ENCODE peak calls at places on chromosomes 4 and X, in six cellular contexts. One of them, this sample, is unnamed.

GRCh38 chrX:78024349-78025108 is 55.1 kb upstream of the PGAM4 start:
- DNase-seq in heart right ventricle: peak; percentile 8
- DNase-seq in mesothelial cell of epicardium: no peak
- DNase-seq in sigmoid colon: no peak
- DNase-seq in prostate gland: no peak
- DNase-seq in hepatocyte: peak; percentile 10
- DNase-seq in this sample: peak; percentile 20

GRCh38 chr4:140497776-140498636 is at the start of gene MGAT4D:
- DNase-seq in mesothelial cell of epicardium: peak; percentile 21
- DNase-seq in sigmoid colon: no peak
- DNase-seq in hepatocyte: peak; percentile 26
- DNase-seq in prostate gland: no peak
- DNase-seq in heart right ventricle: peak; percentile 8
- DNase-seq in this sample: no peak

GRCh38 chr4:150501983-150502382 is 80.0 kb upstream of the MAB21L2 start:
- DNase-seq in heart right ventricle: no peak
- DNase-seq in sigmoid colon: no peak
- DNase-seq in mesothelial cell of epicardium: no peak
- DNase-seq in hepatocyte: no peak
- DNase-seq in prostate gland: no peak
- DNase-seq in this sample: no peak

GRCh38 chr4:107380836-107381438 is 339.1 kb downstream of the PAPSS1 start:
- DNase-seq in prostate gland: no peak
- DNase-seq in hepatocyte: no peak
- DNase-seq in sigmoid colon: no peak
- DNase-seq in mesothelial cell of epicardium: no peak
- DNase-seq in heart right ventricle: no peak
- DNase-seq in this sample: no peak

GRCh38 chrX:114465689-114466088 is 118.2 kb upstream of the HTR2C start:
- DNase-seq in prostate gland: no peak
- DNase-seq in sigmoid colon: no peak
- DNase-seq in mesothelial cell of epicardium: no peak
- DNase-seq in heart right ventricle: no peak
- DNase-seq in hepatocyte: no peak
- DNase-seq in this sample: no peak

GRCh38 chrX:49179358-49179757 is 6.8 kb downstream of the PRICKLE3 start:
- DNase-seq in hepatocyte: no peak
- DNase-seq in mesothelial cell of epicardium: no peak
- DNase-seq in prostate gland: no peak
- DNase-seq in heart right ventricle: no peak
- DNase-seq in sigmoid colon: no peak
- DNase-seq in this sample: no peak

GRCh38 chr4:75662626-75663025 is 10.6 kb downstream of the G3BP2 start:
- DNase-seq in mesothelial cell of epicardium: no peak
- DNase-seq in heart right ventricle: no peak
- DNase-seq in hepatocyte: no peak
- DNase-seq in prostate gland: no peak
- DNase-seq in sigmoid colon: no peak
- DNase-seq in this sample: no peak

GRCh38 chr4:147594107-147594506 is 23.1 kb upstream of the TMEM184C start:
- DNase-seq in sigmoid colon: no peak
- DNase-seq in heart right ventricle: no peak
- DNase-seq in mesothelial cell of epicardium: no peak
- DNase-seq in hepatocyte: no peak
- DNase-seq in prostate gland: no peak
- DNase-seq in this sample: no peak

GRCh38 chr4:94803181-94803580 is 45.4 kb downstream of the BMPR1B start:
- DNase-seq in hepatocyte: no peak
- DNase-seq in heart right ventricle: no peak
- DNase-seq in sigmoid colon: no peak
- DNase-seq in mesothelial cell of epicardium: no peak
- DNase-seq in prostate gland: no peak
- DNase-seq in this sample: no peak

GRCh38 chr4:165612936-165613335 is 234.1 kb downstream of the CPE start:
- DNase-seq in mesothelial cell of epicardium: no peak
- DNase-seq in prostate gland: no peak
- DNase-seq in hepatocyte: no peak
- DNase-seq in heart right ventricle: no peak
- DNase-seq in sigmoid colon: no peak
- DNase-seq in this sample: no peak

GRCh38 chr4:140019619-140020367 is 134.2 kb downstream of the MAML3 start:
- DNase-seq in sigmoid colon: no peak
- DNase-seq in heart right ventricle: no peak
- DNase-seq in prostate gland: no peak
- DNase-seq in mesothelial cell of epicardium: no peak
- DNase-seq in hepatocyte: peak; percentile 58
- DNase-seq in this sample: no peak

GRCh38 chr4:110631582-110632505 is 9.0 kb upstream of the PITX2 start:
- DNase-seq in prostate gland: peak; percentile 44
- DNase-seq in heart right ventricle: peak; percentile 52
- DNase-seq in hepatocyte: peak; percentile 93
- DNase-seq in sigmoid colon: peak; percentile 76
- DNase-seq in mesothelial cell of epicardium: peak; percentile 80
- DNase-seq in this sample: no peak
- TF ChIP-seq CTCF in prostate gland: peak; percentile 21
- TF ChIP-seq CTCF in heart right ventricle: peak; percentile 64
- TF ChIP-seq CTCF in hepatocyte: peak; percentile 99
- TF ChIP-seq CTCF in sigmoid colon: peak; percentile 53
- TF ChIP-seq CTCF in mesothelial cell of epicardium: peak; percentile 85
- TF ChIP-seq CTCF in this sample: peak; percentile 71

DNA sequence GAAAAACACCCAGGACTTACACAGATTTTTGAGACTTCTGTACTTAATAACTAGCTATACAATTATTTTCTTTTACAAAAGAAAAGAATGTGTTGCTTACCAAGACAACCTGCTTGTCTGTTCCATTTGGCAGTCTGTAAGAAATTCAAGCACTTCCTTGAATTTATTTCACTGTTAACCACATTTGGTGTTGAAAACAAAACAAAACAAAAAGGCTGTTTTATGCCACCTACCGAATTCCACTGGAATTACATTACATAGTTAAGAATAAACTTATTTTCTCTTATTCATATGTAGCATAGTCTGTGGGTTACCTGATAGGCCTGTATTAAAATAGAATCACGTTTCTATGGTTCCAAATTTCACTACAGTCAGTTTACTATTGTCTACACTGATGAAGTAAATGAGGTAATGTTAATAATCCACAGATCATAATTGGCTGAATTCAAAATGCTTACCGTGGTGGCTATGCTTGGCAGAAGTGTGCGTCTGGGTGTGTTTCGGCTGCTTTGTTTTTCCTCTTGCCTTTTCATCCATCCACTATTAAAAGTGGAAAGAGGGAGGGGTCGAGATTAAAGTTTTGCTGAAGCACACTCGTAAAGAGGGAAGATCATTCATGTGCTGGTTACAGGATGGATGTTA is at the start of gene TLR1:
- DNase-seq in sigmoid colon: no peak
- DNase-seq in prostate gland: no peak
- DNase-seq in hepatocyte: peak; percentile 46
- DNase-seq in mesothelial cell of epicardium: no peak
- DNase-seq in heart right ventricle: no peak
- DNase-seq in this sample: no peak
- TF ChIP-seq CTCF in sigmoid colon: peak; percentile 57
- TF ChIP-seq CTCF in prostate gland: no peak
- TF ChIP-seq CTCF in hepatocyte: peak; percentile 58
- TF ChIP-seq CTCF in mesothelial cell of epicardium: peak; percentile 77
- TF ChIP-seq CTCF in heart right ventricle: peak; percentile 66
- TF ChIP-seq CTCF in this sample: peak; percentile 51

DNA sequence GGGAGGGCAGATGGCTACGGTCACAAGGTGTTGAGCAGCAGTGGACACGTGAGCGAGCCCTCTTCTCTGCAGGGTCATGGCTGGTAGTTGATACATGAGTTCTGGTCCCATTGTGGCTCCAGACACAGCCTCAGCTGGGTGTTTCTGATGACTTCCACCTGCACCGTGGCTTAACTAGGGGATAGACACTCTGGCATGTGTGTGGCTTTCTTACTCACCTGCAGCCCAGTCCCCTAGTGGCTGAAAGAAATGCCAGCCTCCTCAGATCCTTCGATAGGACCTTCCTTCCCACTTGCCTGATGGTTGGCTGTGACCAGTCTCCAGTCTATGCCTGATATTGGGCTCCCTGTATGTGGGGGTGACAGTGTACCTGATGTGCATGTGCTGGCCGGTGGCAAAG is 5.0 kb downstream of the GPR78 start:
- DNase-seq in hepatocyte: no peak
- DNase-seq in sigmoid colon: peak; percentile 20
- DNase-seq in prostate gland: no peak
- DNase-seq in mesothelial cell of epicardium: no peak
- DNase-seq in heart right ventricle: no peak
- DNase-seq in this sample: peak; percentile 39
- TF ChIP-seq CTCF in hepatocyte: no peak
- TF ChIP-seq CTCF in sigmoid colon: no peak
- TF ChIP-seq CTCF in prostate gland: no peak
- TF ChIP-seq CTCF in mesothelial cell of epicardium: peak; percentile 16
- TF ChIP-seq CTCF in heart right ventricle: no peak
- TF ChIP-seq CTCF in this sample: no peak

GRCh38 chr4:55004831-55005230 is 120.6 kb downstream of the KDR start:
- DNase-seq in heart right ventricle: no peak
- DNase-seq in mesothelial cell of epicardium: no peak
- DNase-seq in prostate gland: no peak
- DNase-seq in sigmoid colon: no peak
- DNase-seq in hepatocyte: no peak
- DNase-seq in this sample: peak; percentile 27

GRCh38 chr4:55005910-55006309 is 119.5 kb downstream of the KDR start:
- DNase-seq in heart right ventricle: no peak
- DNase-seq in prostate gland: no peak
- DNase-seq in sigmoid colon: no peak
- DNase-seq in hepatocyte: no peak
- DNase-seq in mesothelial cell of epicardium: no peak
- DNase-seq in this sample: no peak

GRCh38 chr4:55010550-55010949 is 114.8 kb downstream of the KDR start:
- DNase-seq in sigmoid colon: no peak
- DNase-seq in prostate gland: no peak
- DNase-seq in mesothelial cell of epicardium: no peak
- DNase-seq in hepatocyte: no peak
- DNase-seq in heart right ventricle: no peak
- DNase-seq in this sample: no peak

GRCh38 chr4:55012363-55013255 is 112.8 kb downstream of the KDR start:
- DNase-seq in sigmoid colon: no peak
- DNase-seq in hepatocyte: no peak
- DNase-seq in heart right ventricle: no peak
- DNase-seq in mesothelial cell of epicardium: no peak
- DNase-seq in prostate gland: no peak
- DNase-seq in this sample: no peak

DNA sequence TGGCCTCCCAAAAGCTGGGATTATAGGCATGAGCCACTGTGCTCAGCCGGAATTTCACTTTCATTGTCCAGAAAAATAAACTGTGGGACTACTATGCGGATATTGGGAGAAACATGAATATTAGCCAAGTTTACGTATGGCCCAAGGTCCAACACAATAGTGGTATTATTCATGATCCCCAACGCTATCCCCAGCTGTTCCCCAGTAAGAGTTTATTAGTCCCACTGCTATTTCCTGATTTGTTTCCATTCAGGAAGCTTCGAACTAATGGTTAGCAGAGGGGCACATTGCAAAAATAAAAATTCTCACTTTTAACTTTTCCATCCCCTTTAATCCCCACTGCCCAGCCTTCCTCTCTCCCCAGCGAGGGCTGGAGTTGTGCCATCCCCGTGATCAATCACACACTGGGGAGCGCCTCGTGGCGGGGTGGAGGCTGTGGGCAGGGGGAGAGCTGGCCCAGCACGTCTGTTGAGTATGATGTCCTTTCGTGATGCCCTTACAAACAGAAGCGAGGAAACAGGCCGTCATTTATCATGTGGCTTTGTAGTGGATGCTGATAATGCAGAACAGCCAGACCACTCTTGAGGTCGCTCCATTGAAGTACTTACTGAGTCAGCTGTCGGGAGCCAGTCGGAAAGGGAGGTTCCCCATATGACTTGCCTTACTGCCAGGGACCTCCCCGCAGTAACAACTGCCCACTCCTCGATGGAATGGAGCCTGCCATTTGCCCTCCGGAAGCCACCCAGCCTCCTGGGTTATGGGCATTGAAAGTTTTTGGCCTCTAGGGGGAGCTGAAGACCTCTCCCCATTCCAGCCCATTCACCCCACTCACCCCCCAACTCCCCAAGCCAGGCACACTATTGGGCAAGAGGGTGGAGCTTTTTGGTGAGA is 117.0 kb downstream of the KDR start:
- DNase-seq in sigmoid colon: no peak
- DNase-seq in heart right ventricle: no peak
- DNase-seq in hepatocyte: no peak
- DNase-seq in mesothelial cell of epicardium: no peak
- DNase-seq in prostate gland: no peak
- DNase-seq in this sample: no peak
- TF ChIP-seq CTCF in sigmoid colon: no peak
- TF ChIP-seq CTCF in heart right ventricle: peak; percentile 32
- TF ChIP-seq CTCF in hepatocyte: peak; percentile 21
- TF ChIP-seq CTCF in mesothelial cell of epicardium: peak; percentile 41
- TF ChIP-seq CTCF in prostate gland: no peak
- TF ChIP-seq CTCF in this sample: no peak

DNA sequence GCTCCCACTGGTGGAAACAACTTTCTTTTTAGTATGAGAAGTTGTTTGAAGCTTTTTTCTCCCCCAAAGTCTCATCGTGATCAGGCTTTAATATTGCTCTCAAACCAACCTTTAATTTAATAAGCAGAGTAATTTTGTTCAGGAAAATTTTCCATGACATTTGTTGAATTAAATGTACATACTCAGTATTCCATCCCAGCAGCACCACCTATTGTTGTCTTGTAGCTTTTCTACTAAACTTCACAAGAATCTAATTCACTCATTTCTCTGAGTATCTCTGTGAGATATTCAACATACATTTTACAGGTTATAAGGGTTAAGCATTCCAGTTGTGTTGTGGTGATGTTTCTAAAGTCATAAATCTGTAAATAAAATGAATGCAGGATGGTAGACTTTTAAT is 218.3 kb upstream of the HAND2 start:
- DNase-seq in heart right ventricle: no peak
- DNase-seq in hepatocyte: peak; percentile 15
- DNase-seq in mesothelial cell of epicardium: no peak
- DNase-seq in prostate gland: no peak
- DNase-seq in sigmoid colon: no peak
- DNase-seq in this sample: no peak
- TF ChIP-seq CTCF in heart right ventricle: peak; percentile 58
- TF ChIP-seq CTCF in hepatocyte: peak; percentile 49
- TF ChIP-seq CTCF in mesothelial cell of epicardium: no peak
- TF ChIP-seq CTCF in prostate gland: no peak
- TF ChIP-seq CTCF in sigmoid colon: peak; percentile 22
- TF ChIP-seq CTCF in this sample: peak; percentile 39

GRCh38 chr4:98722000-98722399 is 63.6 kb upstream of the TSPAN5 start:
- DNase-seq in hepatocyte: no peak
- DNase-seq in mesothelial cell of epicardium: no peak
- DNase-seq in heart right ventricle: no peak
- DNase-seq in sigmoid colon: no peak
- DNase-seq in prostate gland: no peak
- DNase-seq in this sample: no peak

GRCh38 chr4:98712607-98713006 is 54.2 kb upstream of the TSPAN5 start:
- DNase-seq in hepatocyte: no peak
- DNase-seq in prostate gland: no peak
- DNase-seq in sigmoid colon: no peak
- DNase-seq in heart right ventricle: no peak
- DNase-seq in mesothelial cell of epicardium: no peak
- DNase-seq in this sample: no peak

GRCh38 chr4:98711526-98711925 is 53.1 kb upstream of the TSPAN5 start:
- DNase-seq in heart right ventricle: no peak
- DNase-seq in sigmoid colon: no peak
- DNase-seq in hepatocyte: no peak
- DNase-seq in prostate gland: no peak
- DNase-seq in mesothelial cell of epicardium: no peak
- DNase-seq in this sample: no peak

GRCh38 chr4:98720871-98721480 is 62.6 kb upstream of the TSPAN5 start:
- DNase-seq in sigmoid colon: no peak
- DNase-seq in prostate gland: no peak
- DNase-seq in mesothelial cell of epicardium: no peak
- DNase-seq in hepatocyte: no peak
- DNase-seq in heart right ventricle: no peak
- DNase-seq in this sample: no peak

GRCh38 chr4:98716796-98717195 is 58.4 kb upstream of the TSPAN5 start:
- DNase-seq in hepatocyte: no peak
- DNase-seq in sigmoid colon: no peak
- DNase-seq in prostate gland: no peak
- DNase-seq in heart right ventricle: no peak
- DNase-seq in mesothelial cell of epicardium: no peak
- DNase-seq in this sample: no peak
- TF ChIP-seq CTCF in hepatocyte: no peak
- TF ChIP-seq CTCF in sigmoid colon: no peak
- TF ChIP-seq CTCF in prostate gland: no peak
- TF ChIP-seq CTCF in heart right ventricle: no peak
- TF ChIP-seq CTCF in mesothelial cell of epicardium: no peak
- TF ChIP-seq CTCF in this sample: no peak

This sample was measured in tibial artery.